ENCODE peak calls at places on chromosomes 11 and 22, in eight cellular contexts. J is tibial nerve, W is A549, H is sigmoid colon, U is stomach, G is transverse colon, V is upper lobe of left lung, R is HepG2. K is an unnamed sample.

GRCh38 chr22:46352691-46353386 is 17.3 kb downstream of the TRMU start:
- DNase-seq in J (no peak), W (peak; percentile 32), H (no peak), U (peak; percentile 74), G (peak; percentile 6), V (peak; percentile 83), R (no peak), K (no peak)

GRCh38 chr11:102846292-102846691 is 2.9 kb upstream of the MMP3 start:
- DNase-seq in J (no peak), W (no peak), H (no peak), U (no peak), G (no peak), V (no peak), R (no peak), K (no peak)

GRCh38 chr11:115707180-115707905 is 203.1 kb upstream of the CADM1 start:
- DNase-seq in J (no peak), W (no peak), H (peak; percentile 40), U (no peak), G (no peak), V (peak; percentile 47), R (no peak), K (no peak)

GRCh38 chr11:113880966-113881365 is 5.6 kb upstream of the USP28 start:
- DNase-seq in J (no peak), W (no peak), H (no peak), U (no peak), G (no peak), V (no peak), R (no peak), K (no peak)

GRCh38 chr11:41461057-41461681 is 1.7 kb upstream of the LRRC4C start:
- DNase-seq in J (no peak), W (no peak), H (no peak), U (no peak), G (no peak), V (no peak), R (peak; percentile 5), K (no peak)

GRCh38 chr22:19984851-19985811 is 31.5 kb downstream of the ARVCF start:
- DNase-seq in J (no peak), W (no peak), H (no peak), U (no peak), G (no peak), V (no peak), R (no peak), K (no peak)

GRCh38 chr11:126104420-126104819 is 41.8 kb upstream of the CDON start:
- DNase-seq in J (no peak), W (no peak), H (no peak), U (no peak), G (no peak), V (no peak), R (no peak), K (no peak)

GRCh38 chr22:48894804-48895250 is 932.8 kb downstream of the BRD1 start:
- DNase-seq in J (no peak), W (no peak), H (no peak), U (peak; percentile 22), G (no peak), V (peak; percentile 12), R (no peak), K (peak; percentile 60)

GRCh38 chr11:66112640-66113098 is 42.6 kb downstream of the PACS1 start:
- DNase-seq in J (no peak), W (no peak), H (no peak), U (no peak), G (peak; percentile 34), V (no peak), R (no peak), K (no peak)

GRCh38 chr11:66111158-66111557 is 41.1 kb downstream of the PACS1 start:
- DNase-seq in J (no peak), W (no peak), H (no peak), U (no peak), G (no peak), V (no peak), R (no peak), K (no peak)

GRCh38 chr11:66115638-66116410 is 45.8 kb downstream of the PACS1 start:
- DNase-seq in J (no peak), W (no peak), H (no peak), U (no peak), G (no peak), V (no peak), R (peak; percentile 46), K (no peak)

GRCh38 chr11:66112041-66112491 is 42.0 kb downstream of the PACS1 start:
- DNase-seq in J (no peak), W (no peak), H (no peak), U (no peak), G (no peak), V (no peak), R (no peak), K (no peak)

DNA sequence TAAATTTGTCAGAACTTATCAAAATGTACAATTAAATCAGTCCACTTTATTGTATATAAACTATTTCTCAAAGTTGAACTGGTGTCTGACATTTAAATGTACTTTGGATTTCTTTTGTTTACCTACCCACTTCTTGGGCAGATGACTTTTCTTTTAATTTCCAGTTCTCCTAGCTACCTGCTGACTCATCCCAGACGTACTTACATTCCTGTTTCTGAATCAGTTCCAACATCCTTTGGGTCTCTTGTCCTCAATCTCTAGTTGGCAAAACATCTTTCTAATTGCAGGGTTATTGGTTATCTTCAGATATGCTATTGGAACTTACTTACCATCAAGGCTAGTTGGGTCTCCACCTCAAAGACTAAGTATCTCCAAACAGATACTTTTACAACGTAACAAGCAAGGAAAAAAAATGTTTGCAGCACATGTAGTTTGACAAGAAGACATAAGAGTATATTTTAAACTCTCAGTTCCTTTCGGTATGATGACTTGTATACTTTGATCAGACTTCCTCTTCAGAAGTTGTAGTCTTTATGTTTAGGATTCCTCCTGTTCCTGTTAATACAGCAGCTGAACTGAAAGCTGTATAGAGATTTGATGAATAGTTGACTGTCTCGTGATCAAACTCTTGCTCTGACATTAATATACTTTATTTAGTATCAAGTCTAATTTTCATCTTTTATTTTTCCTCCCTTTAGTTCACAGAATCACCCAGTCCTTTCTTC is 43.2 kb downstream of the PACS1 start:
- DNase-seq in J (no peak), W (peak; percentile 65), H (no peak), U (no peak), G (no peak), V (no peak), R (peak; percentile 53), K (no peak)
- H3K27ac ChIP-seq in J (no peak overlapping the region), W (peak overlapping the region; percentile 93), H (no peak overlapping the region), U (no peak overlapping the region), G (peak overlapping the region; percentile 17), V (peak overlapping the region; percentile 25), R (no peak overlapping the region), K (no peak overlapping the region)

DNA sequence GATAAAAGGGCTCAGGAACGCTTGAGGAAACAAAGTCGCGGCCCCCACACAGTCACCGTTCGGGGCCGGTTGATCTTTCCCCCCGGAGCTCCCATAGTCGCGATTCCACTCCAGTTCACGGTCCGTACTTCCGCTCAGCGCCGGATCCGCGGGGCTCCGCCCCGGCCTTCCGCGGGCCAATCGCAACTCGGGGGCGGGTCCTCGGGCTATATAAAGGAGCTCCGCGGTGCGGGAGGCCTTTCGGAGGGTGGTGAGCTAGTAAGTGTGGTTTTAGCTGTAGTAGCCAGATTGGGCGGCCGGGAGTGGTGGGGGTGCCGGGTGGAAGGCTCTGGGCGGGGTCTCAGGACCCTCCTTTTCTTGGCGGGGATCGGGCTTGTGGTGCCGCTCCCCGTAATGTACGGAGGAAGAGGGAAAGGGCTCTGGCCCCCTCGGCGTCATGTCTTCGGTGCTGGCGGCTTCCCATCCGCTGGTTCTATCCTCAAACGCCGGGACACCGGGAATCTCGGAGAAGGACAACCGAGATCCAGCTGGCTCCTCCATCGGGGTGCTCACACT is at the start of the genes C11orf98 and CSKMT:
- DNase-seq in J (peak; percentile 91), W (peak; percentile 97), H (peak; percentile 98), U (peak; percentile 95), G (peak; percentile 97), V (peak; percentile 93), R (peak; percentile 85), K (peak; percentile 99)
- TF ChIP-seq EP300 in J (no peak), W (no peak), H (no peak), U (no peak), G (no peak), V (no peak), R (peak; percentile 11), K (no peak)

GRCh38 chr11:96211433-96211832 is 131.6 kb downstream of the MAML2 start:
- DNase-seq in J (no peak), W (no peak), H (no peak), U (no peak), G (no peak), V (no peak), R (no peak), K (no peak)

GRCh38 chr11:96215826-96216225 is 127.2 kb downstream of the MAML2 start:
- DNase-seq in J (no peak), W (no peak), H (no peak), U (no peak), G (no peak), V (no peak), R (no peak), K (no peak)

GRCh38 chr11:96214745-96215093 is 128.3 kb downstream of the MAML2 start:
- DNase-seq in J (no peak), W (no peak), H (no peak), U (no peak), G (no peak), V (no peak), R (no peak), K (no peak)

GRCh38 chr11:96215094-96215782 is 127.8 kb downstream of the MAML2 start:
- DNase-seq in J (no peak), W (no peak), H (no peak), U (no peak), G (peak; percentile 63), V (peak; percentile 38), R (no peak), K (no peak)

DNA sequence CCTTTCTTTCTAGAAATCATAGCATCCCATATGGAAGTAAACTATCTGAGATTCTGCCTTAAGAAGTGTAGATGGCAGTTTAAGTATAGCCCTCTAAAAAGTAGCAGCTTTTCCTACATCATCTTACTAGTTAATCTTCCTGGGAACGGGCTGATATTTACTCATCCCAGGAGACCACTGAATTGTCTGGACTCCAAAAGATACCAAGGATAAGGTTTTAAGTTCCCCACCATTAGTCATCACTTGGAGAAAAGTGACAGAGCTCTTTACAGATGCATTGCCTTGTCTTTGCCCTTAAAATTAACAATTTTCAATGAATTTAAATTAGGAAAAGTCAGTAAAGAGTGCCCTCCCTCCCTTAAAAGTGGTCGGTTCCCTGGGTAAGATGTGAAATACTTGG is 129.5 kb downstream of the MAML2 start:
- DNase-seq in J (no peak), W (no peak), H (no peak), U (no peak), G (no peak), V (no peak), R (no peak), K (no peak)
- H3K4me1 ChIP-seq in J (peaks cover 29% of the 10 kb centered on the region), W (peaks cover 48% of the 10 kb centered on the region), H (peaks cover 33% of the 10 kb centered on the region), U (peaks cover 15% of the 10 kb centered on the region), G (peaks cover 28% of the 10 kb centered on the region), V (peaks cover 66% of the 10 kb centered on the region), R (peaks cover 57% of the 10 kb centered on the region), K (peaks cover 62% of the 10 kb centered on the region)

GRCh38 chr22:43425976-43426785 is 14.4 kb downstream of the MPPED1 start:
- DNase-seq in J (no peak), W (no peak), H (no peak), U (no peak), G (no peak), V (no peak), R (no peak), K (no peak)

GRCh38 chr22:43423046-43423445 is 11.2 kb downstream of the MPPED1 start:
- DNase-seq in J (no peak), W (no peak), H (no peak), U (no peak), G (no peak), V (no peak), R (no peak), K (no peak)

GRCh38 chr22:43424865-43425630 is 13.2 kb downstream of the MPPED1 start:
- DNase-seq in J (no peak), W (no peak), H (no peak), U (no peak), G (no peak), V (no peak), R (no peak), K (no peak)

GRCh38 chr22:43421914-43422615 is 10.3 kb downstream of the MPPED1 start:
- DNase-seq in J (no peak), W (no peak), H (no peak), U (no peak), G (no peak), V (no peak), R (no peak), K (no peak)

GRCh38 chr22:43424201-43424600 is 12.4 kb downstream of the MPPED1 start:
- DNase-seq in J (no peak), W (no peak), H (no peak), U (no peak), G (no peak), V (no peak), R (no peak), K (no peak)
- H3K27ac ChIP-seq in J (no peak overlapping the region), W (no peak overlapping the region), H (no peak overlapping the region), U (no peak overlapping the region), G (no peak overlapping the region), V (no peak overlapping the region), R (no peak overlapping the region), K (no peak overlapping the region)